ENCODE peak calls at places on chromosomes 12 and 14, in seven cellular contexts. X is HCT116, D is upper lobe of left lung, V is suprapubic skin, A is transverse colon, B is heart left ventricle, O is uterus. F is an unnamed sample.

GRCh38 chr14:71261206-71261605 is 353.9 kb downstream of the PCNX1 start:
- DNase-seq in V (no peak), D (no peak), X (no peak), B (no peak), O (no peak), A (no peak), F (no peak)

GRCh38 chr14:81535399-81536124 is 1.9 kb upstream of the SEL1L start:
- DNase-seq in V (no peak), D (no peak), O (no peak), X (no peak), B (no peak), A (no peak), F (no peak)

GRCh38 chr14:100282766-100283419 is 23.4 kb downstream of the SLC25A29 start:
- DNase-seq in V (no peak), B (no peak), D (peak; percentile 69), O (no peak), A (peak; percentile 5), X (no peak), F (no peak)

GRCh38 chr14:93543766-93544165 is 113.0 kb downstream of the UNC79 start:
- DNase-seq in V (no peak), A (no peak), O (no peak), D (no peak), B (no peak), X (peak; percentile 19), F (no peak)

GRCh38 chr12:12054993-12055392 is 15.7 kb upstream of the BCL2L14 start:
- DNase-seq in O (no peak), X (no peak), A (no peak), V (no peak), D (no peak), B (no peak), F (no peak)

GRCh38 chr12:68856510-68856909 is 48.5 kb downstream of the MDM2 start:
- DNase-seq in V (no peak), X (no peak), D (no peak), B (no peak), O (no peak), A (no peak), F (no peak)

GRCh38 chr12:107163413-107163812 is 70.1 kb upstream of the CRY1 start:
- DNase-seq in B (no peak), A (no peak), D (no peak), O (no peak), V (no peak), X (no peak), F (no peak)

GRCh38 chr12:54631988-54632728 is 2.5 kb downstream of the LACRT start:
- DNase-seq in V (peak; percentile 43), X (no peak), D (no peak), O (no peak), B (no peak), A (no peak), F (no peak)

GRCh38 chr14:19974844-19975243 is 547 bp upstream of the OR4K15 start:
- DNase-seq in O (no peak), X (no peak), V (no peak), B (no peak), A (no peak), D (no peak), F (no peak)

GRCh38 chr12:33988888-33989287 is 33.4 kb upstream of the ALG10 start:
- DNase-seq in A (no peak), D (no peak), B (no peak), X (no peak), V (no peak), O (no peak), F (no peak)

GRCh38 chr12:92927436-92928116 is 1.5 kb downstream of the EEA1 start:
- DNase-seq in O (no peak), B (no peak), V (no peak), A (no peak), D (no peak), X (no peak), F (no peak)

GRCh38 chr14:53055003-53055402 is 98.1 kb downstream of the DDHD1 start:
- DNase-seq in D (no peak), V (no peak), A (no peak), B (no peak), O (no peak), X (peak; percentile 40), F (no peak)

GRCh38 chr14:30988509-30988908 is 36.9 kb upstream of the AP4S1 start:
- DNase-seq in X (no peak), D (no peak), A (no peak), B (no peak), O (no peak), V (no peak), F (no peak)

GRCh38 chr14:68458840-68459469 is 333.9 kb downstream of the ZFP36L1 start:
- DNase-seq in B (peak; percentile 55), X (no peak), V (no peak), D (peak; percentile 65), A (peak; percentile 49), O (peak; percentile 76), F (peak; percentile 39)

GRCh38 chr14:67502867-67503266 is 14.3 kb upstream of the TMEM229B start:
- DNase-seq in O (no peak), X (no peak), D (no peak), B (no peak), V (no peak), A (no peak), F (no peak)

GRCh38 chr12:53232641-53233538 is 881 bp upstream of the RARG start:
- DNase-seq in X (no peak), V (no peak), A (peak; percentile 81), B (peak; percentile 59), D (peak; percentile 70), O (no peak), F (no peak)

GRCh38 chr12:1908758-1909157 is 9.7 kb downstream of the CACNA2D4 start:
- DNase-seq in B (no peak), D (no peak), A (no peak), V (no peak), X (no peak), O (no peak), F (no peak)

GRCh38 chr12:106433055-106433454 is 75.5 kb downstream of the POLR3B start:
- DNase-seq in D (no peak), O (no peak), B (no peak), A (no peak), X (no peak), V (no peak), F (no peak)

GRCh38 chr12:64674367-64674922 is 64.2 kb downstream of the RASSF3 start:
- DNase-seq in A (no peak), B (no peak), X (no peak), V (no peak), D (no peak), O (no peak), F (no peak)

DNA sequence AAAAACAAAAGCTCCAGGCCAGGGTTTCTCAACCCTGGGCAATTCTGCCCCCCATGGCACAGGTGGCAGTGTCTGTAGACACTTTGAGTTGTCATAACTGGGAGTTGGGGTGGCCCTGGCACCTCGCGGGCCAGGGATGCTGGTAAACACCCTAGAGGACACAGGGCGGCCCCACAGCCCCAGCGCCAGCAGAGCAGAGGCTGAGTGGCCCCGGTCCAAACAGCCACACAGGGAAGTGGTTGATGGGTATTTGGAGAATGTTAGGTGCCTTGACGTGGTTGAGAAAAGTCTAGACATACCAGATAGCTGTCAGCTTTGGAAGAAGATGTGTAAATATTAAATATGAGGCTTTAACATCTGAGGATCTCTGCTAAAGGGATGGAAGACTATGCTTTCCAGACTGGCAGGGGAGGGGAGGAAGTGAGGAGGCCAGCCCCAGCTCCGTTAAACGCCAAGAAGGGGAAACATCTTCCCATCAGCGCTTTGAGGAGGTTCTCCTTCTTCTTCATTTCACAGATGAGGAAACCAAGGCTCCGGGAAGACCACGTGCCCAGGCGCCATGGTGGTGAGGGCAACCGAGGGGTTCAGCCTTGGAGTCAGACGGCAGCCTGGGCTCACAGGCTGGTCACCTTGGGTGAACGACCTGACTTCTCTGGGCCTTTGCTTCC is 103.7 kb downstream of the SCARB1 start:
- DNase-seq in X (no peak), V (no peak), B (no peak), A (no peak), D (peak; percentile 65), O (no peak), F (no peak)
- H3K4me1 ChIP-seq in X (no peaks in the 10 kb centered on the region), V (peaks cover 25% of the 10 kb centered on the region), B (peaks cover 33% of the 10 kb centered on the region), A (peaks cover 22% of the 10 kb centered on the region), D (peaks cover 52% of the 10 kb centered on the region), O (peaks cover 1% of the 10 kb centered on the region), F (peaks cover 37% of the 10 kb centered on the region)

DNA sequence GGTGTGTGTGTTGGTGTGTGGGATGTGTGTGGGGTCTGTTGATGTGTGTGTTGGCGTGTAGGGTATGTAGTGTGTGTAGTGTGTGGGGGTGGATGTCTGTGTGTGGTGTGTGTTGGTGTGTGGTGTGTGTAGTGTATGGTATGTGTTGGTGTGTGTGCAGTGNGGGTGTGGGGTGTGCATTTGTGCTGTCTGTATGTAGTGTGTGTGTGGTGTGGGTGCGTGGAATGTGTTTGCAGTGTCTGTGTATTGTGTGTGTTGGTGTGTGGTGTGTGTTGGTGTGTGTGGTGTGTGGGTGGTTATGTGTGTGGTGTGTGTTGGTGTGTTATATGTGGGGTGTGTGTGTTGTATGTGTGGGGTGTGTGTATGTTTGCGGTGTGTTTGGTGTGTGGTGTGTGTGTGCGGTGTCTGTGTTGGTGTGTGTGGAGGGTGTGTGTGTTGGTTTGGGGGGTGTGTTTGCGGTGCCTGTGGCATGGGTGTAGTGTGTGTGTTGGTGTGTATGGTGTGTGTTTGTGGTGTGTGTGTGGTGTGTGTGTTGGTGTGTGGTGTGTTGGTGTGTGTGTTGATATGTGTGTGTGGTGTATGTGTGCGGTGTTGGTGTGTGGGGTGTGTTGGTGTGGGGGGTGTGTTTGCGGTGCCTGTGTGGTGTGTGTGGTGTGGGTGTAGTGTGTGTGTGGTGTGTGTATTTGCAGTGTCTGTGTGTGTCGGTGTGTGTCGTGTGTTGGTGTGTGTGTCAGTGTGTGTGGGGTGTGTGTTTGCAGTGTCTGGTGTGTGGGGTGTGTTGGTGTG is 14.7 kb downstream of the MLXIP start:
- DNase-seq in B (no peak), O (no peak), V (no peak), A (no peak), D (no peak), X (no peak), F (no peak)
- TF ChIP-seq POLR2A in B (no peak), O (no peak), V (no peak), A (no peak), D (no peak), X (no peak), F (no peak)

GRCh38 chr12:32312049-32312670 is 87.2 kb upstream of the FGD4 start:
- DNase-seq in B (no peak), A (no peak), D (no peak), X (peak; percentile 55), O (no peak), V (no peak), F (no peak)
- H3K4me1 ChIP-seq in B (peaks cover 4% of the 10 kb centered on the region), A (peaks cover 7% of the 10 kb centered on the region), D (no peaks in the 10 kb centered on the region), X (no peaks in the 10 kb centered on the region), O (no peaks in the 10 kb centered on the region), V (peaks cover 3% of the 10 kb centered on the region), F (no peaks in the 10 kb centered on the region)

GRCh38 chr12:108837239-108837638 is 20.1 kb downstream of the SSH1 start:
- DNase-seq in V (no peak), B (no peak), X (no peak), A (no peak), D (no peak), O (no peak), F (no peak)

GRCh38 chr12:108837680-108838079 is 19.7 kb downstream of the SSH1 start:
- DNase-seq in B (no peak), O (no peak), A (no peak), X (no peak), D (no peak), V (no peak), F (no peak)

GRCh38 chr12:108839890-108840230 is 17.5 kb downstream of the SSH1 start:
- DNase-seq in D (peak; percentile 63), A (no peak), V (no peak), B (no peak), X (no peak), O (no peak), F (no peak)

GRCh38 chr12:108839011-108839889 is 18.1 kb downstream of the SSH1 start:
- DNase-seq in A (no peak), B (peak; percentile 60), X (no peak), D (peak; percentile 78), V (no peak), O (peak; percentile 75), F (peak; percentile 69)

GRCh38 chr12:108838194-108839010 is 19.0 kb downstream of the SSH1 start:
- DNase-seq in A (peak; percentile 78), X (peak; percentile 97), D (peak; percentile 97), O (peak; percentile 90), B (peak; percentile 90), V (no peak), F (peak; percentile 85)
- TF ChIP-seq POLR2A in A (peak; percentile 47), X (no peak), D (peak; percentile 63), O (peak; percentile 52), B (peak; percentile 87), V (peak; percentile 2), F (peak; percentile 87)